ENCODE peak calls at places on chromosomes 13 and 19, in six cellular contexts. One of them, this sample, is unnamed.

GRCh38 chr19:2171349-2172145 is 7.8 kb downstream of the DOT1L start:
- DNase-seq in IMR-90: peak; percentile 36
- DNase-seq in K562: peak; percentile 74
- DNase-seq in HCT116: no peak
- DNase-seq in GM12878: peak; percentile 90
- DNase-seq in H1: peak; percentile 63
- DNase-seq in this sample: no peak

GRCh38 chr13:66558511-66558910 is 671.6 kb downstream of the PCDH9 start:
- DNase-seq in IMR-90: peak; percentile 30
- DNase-seq in K562: no peak
- DNase-seq in HCT116: no peak
- DNase-seq in GM12878: no peak
- DNase-seq in H1: no peak
- DNase-seq in this sample: no peak

GRCh38 chr13:35697281-35697680 is 220.8 kb upstream of the MAB21L1 start:
- DNase-seq in IMR-90: no peak
- DNase-seq in K562: no peak
- DNase-seq in HCT116: no peak
- DNase-seq in GM12878: no peak
- DNase-seq in H1: no peak
- DNase-seq in this sample: no peak

GRCh38 chr19:28066988-28067387 is 1146.0 kb downstream of the UQCRFS1 start:
- DNase-seq in IMR-90: no peak
- DNase-seq in K562: no peak
- DNase-seq in HCT116: no peak
- DNase-seq in GM12878: no peak
- DNase-seq in H1: no peak
- DNase-seq in this sample: no peak

GRCh38 chr19:1130801-1131717 is 27.3 kb downstream of the GPX4 start:
- DNase-seq in IMR-90: no peak
- DNase-seq in K562: no peak
- DNase-seq in HCT116: no peak
- DNase-seq in GM12878: no peak
- DNase-seq in H1: no peak
- DNase-seq in this sample: no peak

GRCh38 chr19:31214997-31215396 is 134.2 kb downstream of the TSHZ3 start:
- DNase-seq in IMR-90: no peak
- DNase-seq in K562: no peak
- DNase-seq in HCT116: no peak
- DNase-seq in GM12878: no peak
- DNase-seq in H1: no peak
- DNase-seq in this sample: no peak

GRCh38 chr13:19075418-19075817 is 106.2 kb downstream of the TUBA3C start:
- DNase-seq in IMR-90: no peak
- DNase-seq in K562: no peak
- DNase-seq in HCT116: no peak
- DNase-seq in GM12878: no peak
- DNase-seq in H1: no peak
- DNase-seq in this sample: no peak

GRCh38 chr13:94947965-94948371 is 235.6 kb upstream of the SOX21 start:
- DNase-seq in IMR-90: no peak
- DNase-seq in K562: no peak
- DNase-seq in HCT116: no peak
- DNase-seq in GM12878: no peak
- DNase-seq in H1: no peak
- DNase-seq in this sample: no peak

GRCh38 chr13:29454931-29455481 is 140.5 kb downstream of the SLC7A1 start:
- DNase-seq in IMR-90: peak; percentile 7
- DNase-seq in K562: peak; percentile 38
- DNase-seq in HCT116: peak; percentile 24
- DNase-seq in GM12878: no peak
- DNase-seq in H1: peak; percentile 55
- DNase-seq in this sample: peak; percentile 24

GRCh38 chr19:55549500-55550320 is 4.4 kb upstream of the SBK3 start:
- DNase-seq in IMR-90: peak; percentile 93
- DNase-seq in K562: no peak
- DNase-seq in HCT116: peak; percentile 34
- DNase-seq in GM12878: no peak
- DNase-seq in H1: peak; percentile 80
- DNase-seq in this sample: peak; percentile 88

GRCh38 chr19:7994114-7994513 is 11.3 kb downstream of the ELAVL1 start:
- DNase-seq in IMR-90: no peak
- DNase-seq in K562: no peak
- DNase-seq in HCT116: no peak
- DNase-seq in GM12878: no peak
- DNase-seq in H1: no peak
- DNase-seq in this sample: no peak

GRCh38 chr19:54684537-54684936 is 21.8 kb downstream of the LILRB4 start:
- DNase-seq in IMR-90: no peak
- DNase-seq in K562: peak; percentile 64
- DNase-seq in HCT116: no peak
- DNase-seq in GM12878: no peak
- DNase-seq in H1: no peak
- DNase-seq in this sample: no peak

GRCh38 chr19:54164369-54165068 is 5.0 kb upstream of the LENG1 start:
- DNase-seq in IMR-90: peak; percentile 22
- DNase-seq in K562: peak; percentile 90
- DNase-seq in HCT116: peak; percentile 39
- DNase-seq in GM12878: no peak
- DNase-seq in H1: peak; percentile 99
- DNase-seq in this sample: peak; percentile 92

GRCh38 chr13:114268344-114269280 is 12.8 kb upstream of the UPF3A start:
- DNase-seq in IMR-90: no peak
- DNase-seq in K562: no peak
- DNase-seq in HCT116: no peak
- DNase-seq in GM12878: no peak
- DNase-seq in H1: no peak
- DNase-seq in this sample: no peak

GRCh38 chr13:106133025-106133424 is 402.4 kb downstream of the EFNB2 start:
- DNase-seq in IMR-90: peak; percentile 81
- DNase-seq in K562: no peak
- DNase-seq in HCT116: no peak
- DNase-seq in GM12878: no peak
- DNase-seq in H1: no peak
- DNase-seq in this sample: no peak

GRCh38 chr13:26050568-26051230 is 1.1 kb downstream of the SHISA2 start:
- DNase-seq in IMR-90: no peak
- DNase-seq in K562: no peak
- DNase-seq in HCT116: no peak
- DNase-seq in GM12878: no peak
- DNase-seq in H1: peak; percentile 80
- DNase-seq in this sample: no peak

GRCh38 chr13:97226788-97227627 is 4.9 kb downstream of the MBNL2 start:
- DNase-seq in IMR-90: no peak
- DNase-seq in K562: peak; percentile 62
- DNase-seq in HCT116: no peak
- DNase-seq in GM12878: no peak
- DNase-seq in H1: no peak
- DNase-seq in this sample: no peak

GRCh38 chr13:50512602-50513527 is 330.6 kb downstream of the DLEU7 start:
- DNase-seq in IMR-90: peak; percentile 61
- DNase-seq in K562: peak; percentile 25
- DNase-seq in HCT116: no peak
- DNase-seq in GM12878: no peak
- DNase-seq in H1: no peak
- DNase-seq in this sample: no peak

GRCh38 chr19:1941146-1942077 is at the start of gene CSNK1G2:
- DNase-seq in IMR-90: no peak
- DNase-seq in K562: peak; percentile 42
- DNase-seq in HCT116: no peak
- DNase-seq in GM12878: no peak
- DNase-seq in H1: no peak
- DNase-seq in this sample: no peak

GRCh38 chr19:17322854-17323253 is 11.8 kb downstream of the ANO8 start:
- DNase-seq in IMR-90: no peak
- DNase-seq in K562: no peak
- DNase-seq in HCT116: no peak
- DNase-seq in GM12878: no peak
- DNase-seq in H1: no peak
- DNase-seq in this sample: no peak

GRCh38 chr13:37074703-37075102 is 15.2 kb upstream of the SUPT20H start:
- DNase-seq in IMR-90: peak; percentile 49
- DNase-seq in K562: no peak
- DNase-seq in HCT116: peak; percentile 8
- DNase-seq in GM12878: no peak
- DNase-seq in H1: no peak
- DNase-seq in this sample: peak; percentile 11

GRCh38 chr13:63336549-63336948 is 1920.9 kb upstream of the PCDH20 start:
- DNase-seq in IMR-90: no peak
- DNase-seq in K562: no peak
- DNase-seq in HCT116: no peak
- DNase-seq in GM12878: no peak
- DNase-seq in H1: no peak
- DNase-seq in this sample: no peak

GRCh38 chr13:63337041-63337440 is 1921.4 kb upstream of the PCDH20 start:
- DNase-seq in IMR-90: no peak
- DNase-seq in K562: no peak
- DNase-seq in HCT116: no peak
- DNase-seq in GM12878: no peak
- DNase-seq in H1: no peak
- DNase-seq in this sample: no peak

GRCh38 chr13:63337921-63338320 is 1922.3 kb upstream of the PCDH20 start:
- DNase-seq in IMR-90: no peak
- DNase-seq in K562: no peak
- DNase-seq in HCT116: no peak
- DNase-seq in GM12878: no peak
- DNase-seq in H1: no peak
- DNase-seq in this sample: no peak
- TF ChIP-seq RAD21 in IMR-90: no peak
- TF ChIP-seq RAD21 in K562: no peak
- TF ChIP-seq RAD21 in HCT116: no peak
- TF ChIP-seq RAD21 in GM12878: no peak
- TF ChIP-seq RAD21 in H1: no peak
- TF ChIP-seq RAD21 in this sample: no peak

DNA sequence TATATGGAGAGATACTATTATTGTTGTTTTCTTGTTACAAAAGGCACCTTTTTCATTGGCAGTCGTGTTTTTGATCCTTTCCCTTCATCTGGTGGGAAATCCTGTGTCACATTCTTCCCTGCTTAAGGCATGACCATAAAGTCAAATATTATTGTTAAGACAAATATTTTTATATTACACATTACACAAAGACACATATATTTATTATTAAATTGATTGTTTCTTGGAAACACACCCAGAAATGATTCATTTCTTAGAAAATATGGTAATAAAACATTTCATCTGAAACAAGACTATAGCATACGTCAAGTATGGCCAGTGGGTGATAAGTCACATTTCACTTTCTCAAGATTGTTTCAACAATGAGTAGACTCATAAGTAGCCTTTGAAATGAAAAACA is 77.3 kb downstream of the KCTD12 start:
- DNase-seq in IMR-90: peak; percentile 31
- DNase-seq in K562: no peak
- DNase-seq in HCT116: no peak
- DNase-seq in GM12878: no peak
- DNase-seq in H1: no peak
- DNase-seq in this sample: no peak
- TF ChIP-seq RAD21 in IMR-90: no peak
- TF ChIP-seq RAD21 in K562: no peak
- TF ChIP-seq RAD21 in HCT116: no peak
- TF ChIP-seq RAD21 in GM12878: no peak
- TF ChIP-seq RAD21 in H1: no peak
- TF ChIP-seq RAD21 in this sample: no peak

DNA sequence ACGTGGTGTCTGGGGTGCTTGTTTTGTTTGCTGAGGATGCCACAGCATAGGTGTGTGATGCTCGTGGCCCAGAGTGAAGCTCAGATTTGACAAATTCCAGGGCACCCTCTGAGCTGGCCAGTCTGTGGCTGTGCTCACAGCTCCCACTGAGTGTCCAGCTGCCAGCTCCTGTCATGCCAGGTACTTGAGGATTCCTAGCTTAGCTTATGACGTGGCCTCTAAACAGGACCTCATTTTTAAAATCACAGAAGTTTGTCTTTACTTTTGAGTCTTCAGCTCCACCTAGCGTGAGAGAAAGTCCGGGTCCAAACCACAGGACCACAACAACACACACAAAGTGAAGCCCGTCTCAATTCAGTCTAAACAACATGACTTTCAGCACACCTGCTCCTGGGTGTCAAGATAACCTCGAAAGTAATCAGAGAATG is 117.3 kb downstream of the RAB20 start:
- DNase-seq in IMR-90: peak; percentile 20
- DNase-seq in K562: no peak
- DNase-seq in HCT116: peak; percentile 8
- DNase-seq in GM12878: no peak
- DNase-seq in H1: no peak
- DNase-seq in this sample: no peak
- TF ChIP-seq RAD21 in IMR-90: no peak
- TF ChIP-seq RAD21 in K562: peak; percentile 40
- TF ChIP-seq RAD21 in HCT116: peak; percentile 74
- TF ChIP-seq RAD21 in GM12878: peak; percentile 81
- TF ChIP-seq RAD21 in H1: peak; percentile 27
- TF ChIP-seq RAD21 in this sample: no peak

GRCh38 chr19:23015660-23016059 is 12.7 kb upstream of the ZNF728 start:
- DNase-seq in IMR-90: no peak
- DNase-seq in K562: no peak
- DNase-seq in HCT116: no peak
- DNase-seq in GM12878: no peak
- DNase-seq in H1: no peak
- DNase-seq in this sample: no peak
- TF ChIP-seq RAD21 in IMR-90: no peak
- TF ChIP-seq RAD21 in K562: no peak
- TF ChIP-seq RAD21 in HCT116: no peak
- TF ChIP-seq RAD21 in GM12878: no peak
- TF ChIP-seq RAD21 in H1: no peak
- TF ChIP-seq RAD21 in this sample: no peak

DNA sequence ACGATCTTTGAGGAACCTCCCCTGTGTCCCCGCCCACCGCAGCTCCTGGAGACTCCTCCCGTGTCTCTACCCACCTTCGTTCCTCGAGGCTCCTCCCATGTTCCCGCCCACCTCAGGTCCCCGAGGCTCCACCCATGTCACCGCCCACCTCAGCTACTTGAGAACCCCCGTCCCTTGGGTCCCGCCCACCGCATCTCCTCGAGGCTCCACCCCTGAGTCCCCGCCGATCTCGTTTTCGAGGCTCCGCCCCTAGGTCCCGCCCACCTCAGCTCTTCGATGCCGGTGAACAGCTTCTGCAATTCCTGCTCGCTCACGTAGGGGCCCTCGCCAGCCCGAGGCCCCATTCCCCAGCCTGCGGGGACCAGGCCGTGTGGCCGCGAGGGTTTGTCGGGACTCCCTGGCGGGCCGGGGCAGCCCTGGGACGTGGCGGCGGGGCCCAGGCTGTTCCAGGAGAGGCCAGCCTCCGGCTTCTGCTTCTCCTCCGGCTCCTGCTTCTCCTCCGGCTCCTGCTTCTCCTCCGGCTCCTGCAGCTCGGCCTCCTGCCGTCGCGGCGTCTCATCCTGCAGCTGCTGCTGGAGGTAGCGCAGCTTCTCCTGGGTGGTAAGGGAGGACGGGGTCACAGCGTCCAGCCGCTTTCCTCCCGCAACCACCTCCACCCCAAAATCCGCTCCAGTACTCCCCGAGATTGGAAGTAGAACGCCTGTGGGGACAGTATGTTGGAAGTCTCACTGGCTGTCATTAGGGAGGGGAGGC is 16.7 kb downstream of the TSKS start:
- DNase-seq in IMR-90: no peak
- DNase-seq in K562: peak; percentile 100
- DNase-seq in HCT116: peak; percentile 90
- DNase-seq in GM12878: no peak
- DNase-seq in H1: peak; percentile 97
- DNase-seq in this sample: peak; percentile 85
- TF ChIP-seq RAD21 in IMR-90: no peak
- TF ChIP-seq RAD21 in K562: no peak
- TF ChIP-seq RAD21 in HCT116: no peak
- TF ChIP-seq RAD21 in GM12878: no peak
- TF ChIP-seq RAD21 in H1: peak; percentile 51
- TF ChIP-seq RAD21 in this sample: no peak

GRCh38 chr13:41025518-41025917 is 6.4 kb upstream of the ELF1 start:
- DNase-seq in IMR-90: no peak
- DNase-seq in K562: no peak
- DNase-seq in HCT116: no peak
- DNase-seq in GM12878: no peak
- DNase-seq in H1: no peak
- DNase-seq in this sample: no peak
- TF ChIP-seq RAD21 in IMR-90: no peak
- TF ChIP-seq RAD21 in K562: no peak
- TF ChIP-seq RAD21 in HCT116: no peak
- TF ChIP-seq RAD21 in GM12878: no peak
- TF ChIP-seq RAD21 in H1: no peak
- TF ChIP-seq RAD21 in this sample: no peak

This sample was measured in A549.